ENCODE peak calls at places on chromosome 9, in five cellular contexts. Y is pancreas, O is IMR-90, W is aorta, B is mesenchymal stem cell. K is an unnamed sample.

GRCh38 chr9:378263-378662 is 163.6 kb downstream of the DOCK8 start:
- DNase-seq in B (no peak), Y (no peak), W (no peak), O (no peak), K (no peak)

GRCh38 chr9:90095682-90096081 is 490.9 kb downstream of the GADD45G start:
- DNase-seq in Y (peak), B (no peak), W (no peak), O (no peak), K (no peak)

GRCh38 chr9:130962418-130963316 is 23.6 kb upstream of the FIBCD1 start:
- DNase-seq in Y (peak), W (peak), O (peak), B (peak), K (peak)

GRCh38 chr9:109317979-109318671 is 2.7 kb downstream of the EPB41L4B start:
- DNase-seq in Y (no peak), W (no peak), O (no peak), B (no peak), K (no peak)

GRCh38 chr9:7844283-7844682 is 44.7 kb upstream of the DMAC1 start:
- DNase-seq in B (peak), O (peak), Y (no peak), W (no peak), K (peak)

GRCh38 chr9:95116820-95117204 is 200.7 kb downstream of the FANCC start:
- DNase-seq in W (peak), O (no peak), B (no peak), Y (no peak), K (no peak)

GRCh38 chr9:133914483-133915342 is 77.4 kb downstream of the VAV2 start:
- DNase-seq in O (no peak), B (no peak), Y (peak), W (no peak), K (peak)

GRCh38 chr9:6226696-6227095 is 11.1 kb downstream of the IL33 start:
- DNase-seq in W (no peak), Y (peak), B (no peak), O (peak), K (no peak)

GRCh38 chr9:93589688-93590087 is 13.3 kb downstream of the PHF2 start:
- DNase-seq in W (peak), Y (no peak), B (peak), O (peak), K (no peak)

GRCh38 chr9:120477534-120478001 is 102.4 kb downstream of the CDK5RAP2 start:
- DNase-seq in Y (no peak), W (no peak), B (peak), O (peak), K (peak)

GRCh38 chr9:126631254-126631653 is 17.5 kb downstream of the LMX1B start:
- DNase-seq in B (no peak), W (no peak), Y (no peak), O (no peak), K (no peak)

GRCh38 chr9:89601306-89601705 is 3.5 kb upstream of the GADD45G start:
- DNase-seq in O (no peak), B (no peak), W (no peak), Y (no peak), K (no peak)

GRCh38 chr9:34514816-34515215 is 8.0 kb downstream of the ENHO start:
- DNase-seq in Y (no peak), O (no peak), W (no peak), B (no peak), K (no peak)

GRCh38 chr9:75683591-75683990 is 206.9 kb upstream of the PCSK5 start:
- DNase-seq in W (no peak), Y (no peak), O (no peak), B (no peak), K (no peak)

GRCh38 chr9:137550958-137551655 is 572 bp upstream of the MRPL41 start:
- DNase-seq in O (peak), Y (peak), W (peak), B (peak), K (no peak)

GRCh38 chr9:136981588-136982231 is 1.1 kb upstream of the LCNL1 start:
- DNase-seq in B (no peak), O (no peak), Y (no peak), W (no peak), K (peak)

GRCh38 chr9:98607787-98608186 is 100.9 kb downstream of the GABBR2 start:
- DNase-seq in B (peak), O (peak), Y (no peak), W (no peak), K (no peak)

GRCh38 chr9:20618361-20618799 is 3.9 kb downstream of the MLLT3 start:
- DNase-seq in Y (peak), W (no peak), O (peak), B (peak), K (peak)

DNA sequence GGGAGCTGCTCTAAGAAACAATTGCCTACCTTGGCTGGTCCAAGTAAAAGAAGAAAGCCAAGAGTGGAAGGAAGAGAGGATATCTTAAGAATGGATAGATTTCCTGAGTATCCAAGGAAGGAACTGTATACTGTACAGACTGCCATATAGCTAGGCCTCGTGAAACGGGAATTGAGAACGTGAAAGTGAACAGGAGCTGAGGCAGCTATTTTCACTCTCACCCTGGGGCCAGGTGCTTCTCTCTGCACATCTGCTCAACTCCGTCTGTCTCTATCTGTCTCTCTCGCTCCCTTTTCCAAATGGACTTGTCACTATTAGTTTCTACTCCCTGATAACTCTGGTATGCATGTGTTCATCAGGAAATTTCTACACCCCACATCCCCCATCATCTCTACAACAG is 35.9 kb upstream of the TESK1 start:
- DNase-seq in W (no peak), B (no peak), O (no peak), Y (no peak), K (no peak)
- H3K27ac ChIP-seq in W (no peak), B (no peak), O (no peak), Y (no peak), K (no peak)

DNA sequence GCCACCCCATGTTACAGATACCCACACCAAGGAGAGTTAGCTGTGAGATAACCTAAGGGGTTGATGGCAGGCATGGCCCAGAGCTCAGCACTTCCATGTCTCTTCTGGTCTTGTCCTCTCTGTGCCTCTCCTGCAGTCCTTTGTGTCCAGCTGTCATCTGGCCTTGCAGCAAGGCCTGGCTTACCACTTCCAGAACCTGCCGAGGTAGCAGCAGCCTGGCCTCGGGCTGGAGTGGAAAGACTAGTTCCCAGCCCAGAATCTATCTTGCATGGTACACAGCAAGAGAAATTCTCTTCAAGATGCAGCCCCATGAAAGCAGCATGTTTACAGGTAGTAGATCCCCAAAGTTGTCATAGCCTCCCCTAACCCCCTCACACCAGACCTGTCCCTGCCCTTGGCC is 41.5 kb downstream of the PIP5K1B start:
- DNase-seq in B (no peak), Y (peak), W (no peak), O (no peak), K (no peak)
- H3K27ac ChIP-seq in B (no peak), Y (no peak), W (no peak), O (no peak), K (no peak)

DNA sequence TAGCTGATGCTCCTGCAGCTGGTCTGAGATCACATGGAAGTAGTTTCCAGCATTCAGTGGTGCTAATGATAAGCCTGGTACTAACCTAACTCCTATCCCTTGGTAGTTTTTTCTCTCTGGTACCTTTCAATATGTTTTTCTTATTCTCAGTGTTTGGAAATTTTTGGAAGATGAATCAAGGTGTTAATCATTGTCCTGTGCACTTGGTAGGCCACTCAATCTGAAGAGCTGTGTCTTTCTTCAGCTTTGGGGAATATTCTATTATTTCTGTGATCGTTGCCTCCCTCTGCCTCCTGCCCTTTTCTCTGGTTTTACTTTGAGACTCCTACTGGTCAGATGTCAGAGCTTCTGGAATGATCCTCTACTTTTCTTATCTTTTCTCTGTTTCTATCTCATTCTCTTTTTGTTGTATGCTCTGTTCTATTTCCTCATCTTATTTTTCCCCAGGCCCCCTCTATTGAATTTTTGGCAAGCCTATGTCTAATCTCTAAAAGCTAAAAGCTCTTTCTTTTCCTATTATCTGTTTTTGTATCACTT is 136.8 kb downstream of the APBA1 start:
- DNase-seq in B (no peak), W (no peak), O (peak), Y (no peak), K (no peak)
- H3K27ac ChIP-seq in B (peak), W (no peak), O (no peak), Y (no peak), K (no peak)

GRCh38 chr9:71726723-71727122 is 41.6 kb downstream of the CEMIP2 start:
- DNase-seq in B (no peak), O (no peak), Y (no peak), W (no peak), K (no peak)
- H3K27ac ChIP-seq in B (no peak), O (peak), Y (no peak), W (no peak), K (no peak)

GRCh38 chr9:128001411-128002298 is 20.9 kb upstream of the EEIG1 start:
- DNase-seq in O (peak), B (peak), Y (no peak), W (no peak), K (no peak)
- H3K27ac ChIP-seq in O (peak), B (peak), Y (no peak), W (no peak), K (no peak)

K was measured in A673.